ENCODE peak calls at places on chromosomes 5 and 9, in nine cellular contexts. One of them, this sample, is unnamed.
A peak's percentile ranks its signal among the peaks of the same experiment; 100 is the strongest.

GRCh38 chr5:132258102-132259060 is 885 bp downstream of the PDLIM4 start:
- DNase-seq in endothelial cell: no peak
- DNase-seq in GM13976: peak; percentile 28
- DNase-seq in MM.1S: no peak
- DNase-seq in Calu3: no peak
- DNase-seq in body of pancreas: no peak
- DNase-seq in CD4-positive, alpha-beta T cell: no peak
- DNase-seq in GM20000: peak; percentile 22
- DNase-seq in fibroblast of villous mesenchyme: peak; percentile 69
- DNase-seq in this sample: no peak

GRCh38 chr9:71806916-71807315 is 38.6 kb upstream of the CEMIP2 start:
- DNase-seq in endothelial cell: peak; percentile 55
- DNase-seq in GM13976: peak; percentile 53
- DNase-seq in MM.1S: peak; percentile 81
- DNase-seq in Calu3: peak; percentile 67
- DNase-seq in body of pancreas: peak; percentile 80
- DNase-seq in CD4-positive, alpha-beta T cell: peak; percentile 58
- DNase-seq in GM20000: peak; percentile 55
- DNase-seq in fibroblast of villous mesenchyme: peak; percentile 72
- DNase-seq in this sample: peak; percentile 62

GRCh38 chr9:89753472-89754055 is 148.8 kb downstream of the GADD45G start:
- DNase-seq in endothelial cell: no peak
- DNase-seq in GM13976: peak; percentile 61
- DNase-seq in MM.1S: no peak
- DNase-seq in Calu3: no peak
- DNase-seq in body of pancreas: no peak
- DNase-seq in CD4-positive, alpha-beta T cell: no peak
- DNase-seq in GM20000: peak; percentile 52
- DNase-seq in fibroblast of villous mesenchyme: no peak
- DNase-seq in this sample: peak; percentile 44

GRCh38 chr5:77358566-77359205 is 133.4 kb downstream of the WDR41 start:
- DNase-seq in endothelial cell: no peak
- DNase-seq in GM13976: no peak
- DNase-seq in MM.1S: no peak
- DNase-seq in Calu3: no peak
- DNase-seq in body of pancreas: no peak
- DNase-seq in CD4-positive, alpha-beta T cell: no peak
- DNase-seq in GM20000: no peak
- DNase-seq in fibroblast of villous mesenchyme: peak; percentile 91
- DNase-seq in this sample: no peak

GRCh38 chr5:142323480-142324376 is 1.1 kb downstream of the SPRY4 start:
- DNase-seq in endothelial cell: no peak
- DNase-seq in GM13976: no peak
- DNase-seq in MM.1S: no peak
- DNase-seq in Calu3: peak; percentile 48
- DNase-seq in body of pancreas: peak; percentile 17
- DNase-seq in CD4-positive, alpha-beta T cell: no peak
- DNase-seq in GM20000: no peak
- DNase-seq in fibroblast of villous mesenchyme: peak; percentile 73
- DNase-seq in this sample: no peak

GRCh38 chr9:87549774-87550173 is 52.1 kb downstream of the DAPK1 start:
- DNase-seq in endothelial cell: no peak
- DNase-seq in GM13976: no peak
- DNase-seq in MM.1S: no peak
- DNase-seq in Calu3: no peak
- DNase-seq in body of pancreas: no peak
- DNase-seq in CD4-positive, alpha-beta T cell: no peak
- DNase-seq in GM20000: no peak
- DNase-seq in fibroblast of villous mesenchyme: no peak
- DNase-seq in this sample: no peak

GRCh38 chr5:32754251-32754650 is 43.1 kb downstream of the NPR3 start:
- DNase-seq in endothelial cell: no peak
- DNase-seq in GM13976: no peak
- DNase-seq in MM.1S: no peak
- DNase-seq in Calu3: no peak
- DNase-seq in body of pancreas: no peak
- DNase-seq in CD4-positive, alpha-beta T cell: no peak
- DNase-seq in GM20000: no peak
- DNase-seq in fibroblast of villous mesenchyme: no peak
- DNase-seq in this sample: no peak

GRCh38 chr5:10521466-10522223 is 42.2 kb upstream of the ANKRD33B start:
- DNase-seq in endothelial cell: no peak
- DNase-seq in GM13976: no peak
- DNase-seq in MM.1S: no peak
- DNase-seq in Calu3: peak; percentile 18
- DNase-seq in body of pancreas: no peak
- DNase-seq in CD4-positive, alpha-beta T cell: no peak
- DNase-seq in GM20000: no peak
- DNase-seq in fibroblast of villous mesenchyme: no peak
- DNase-seq in this sample: no peak

GRCh38 chr9:113695901-113696300 is 180.2 kb upstream of the ZNF618 start:
- DNase-seq in endothelial cell: no peak
- DNase-seq in GM13976: no peak
- DNase-seq in MM.1S: no peak
- DNase-seq in Calu3: no peak
- DNase-seq in body of pancreas: no peak
- DNase-seq in CD4-positive, alpha-beta T cell: no peak
- DNase-seq in GM20000: no peak
- DNase-seq in fibroblast of villous mesenchyme: no peak
- DNase-seq in this sample: no peak

GRCh38 chr9:33447404-33448158 is at the start of gene AQP3:
- DNase-seq in endothelial cell: peak; percentile 69
- DNase-seq in GM13976: peak; percentile 81
- DNase-seq in MM.1S: peak; percentile 83
- DNase-seq in Calu3: peak; percentile 70
- DNase-seq in body of pancreas: peak; percentile 82
- DNase-seq in CD4-positive, alpha-beta T cell: peak; percentile 79
- DNase-seq in GM20000: peak; percentile 74
- DNase-seq in fibroblast of villous mesenchyme: peak; percentile 37
- DNase-seq in this sample: peak; percentile 65

GRCh38 chr9:90600029-90600428 is 42.6 kb downstream of the DIRAS2 start:
- DNase-seq in endothelial cell: no peak
- DNase-seq in GM13976: no peak
- DNase-seq in MM.1S: no peak
- DNase-seq in Calu3: no peak
- DNase-seq in body of pancreas: no peak
- DNase-seq in CD4-positive, alpha-beta T cell: no peak
- DNase-seq in GM20000: no peak
- DNase-seq in fibroblast of villous mesenchyme: no peak
- DNase-seq in this sample: no peak

GRCh38 chr9:100700689-100701318 is 122.9 kb downstream of the CAVIN4 start:
- DNase-seq in endothelial cell: peak; percentile 39
- DNase-seq in GM13976: peak; percentile 34
- DNase-seq in MM.1S: peak; percentile 31
- DNase-seq in Calu3: peak; percentile 16
- DNase-seq in body of pancreas: peak; percentile 55
- DNase-seq in CD4-positive, alpha-beta T cell: no peak
- DNase-seq in GM20000: peak; percentile 15
- DNase-seq in fibroblast of villous mesenchyme: peak; percentile 4
- DNase-seq in this sample: no peak

GRCh38 chr5:135079282-135079681 is 45.3 kb upstream of the PITX1 start:
- DNase-seq in endothelial cell: no peak
- DNase-seq in GM13976: no peak
- DNase-seq in MM.1S: no peak
- DNase-seq in Calu3: no peak
- DNase-seq in body of pancreas: no peak
- DNase-seq in CD4-positive, alpha-beta T cell: peak; percentile 20
- DNase-seq in GM20000: no peak
- DNase-seq in fibroblast of villous mesenchyme: no peak
- DNase-seq in this sample: no peak

GRCh38 chr5:78243639-78244038 is 50.9 kb downstream of the AP3B1 start:
- DNase-seq in endothelial cell: no peak
- DNase-seq in GM13976: no peak
- DNase-seq in MM.1S: no peak
- DNase-seq in Calu3: no peak
- DNase-seq in body of pancreas: no peak
- DNase-seq in CD4-positive, alpha-beta T cell: no peak
- DNase-seq in GM20000: no peak
- DNase-seq in fibroblast of villous mesenchyme: peak; percentile 72
- DNase-seq in this sample: no peak

GRCh38 chr5:56072863-56073777 is 78.4 kb upstream of the IL6ST start:
- DNase-seq in endothelial cell: no peak
- DNase-seq in GM13976: no peak
- DNase-seq in MM.1S: no peak
- DNase-seq in Calu3: no peak
- DNase-seq in body of pancreas: no peak
- DNase-seq in CD4-positive, alpha-beta T cell: no peak
- DNase-seq in GM20000: no peak
- DNase-seq in fibroblast of villous mesenchyme: peak; percentile 62
- DNase-seq in this sample: no peak

GRCh38 chr5:165333623-165334022 is 1828.2 kb downstream of the MAT2B start:
- DNase-seq in endothelial cell: no peak
- DNase-seq in GM13976: no peak
- DNase-seq in MM.1S: no peak
- DNase-seq in Calu3: no peak
- DNase-seq in body of pancreas: no peak
- DNase-seq in CD4-positive, alpha-beta T cell: no peak
- DNase-seq in GM20000: no peak
- DNase-seq in fibroblast of villous mesenchyme: no peak
- DNase-seq in this sample: no peak

GRCh38 chr5:41788800-41789395 is 81.3 kb downstream of the OXCT1 start:
- DNase-seq in endothelial cell: no peak
- DNase-seq in GM13976: no peak
- DNase-seq in MM.1S: no peak
- DNase-seq in Calu3: no peak
- DNase-seq in body of pancreas: no peak
- DNase-seq in CD4-positive, alpha-beta T cell: no peak
- DNase-seq in GM20000: no peak
- DNase-seq in fibroblast of villous mesenchyme: peak; percentile 82
- DNase-seq in this sample: no peak

GRCh38 chr5:169296456-169297220 is 4.3 kb downstream of the SLIT3 start:
- DNase-seq in endothelial cell: no peak
- DNase-seq in GM13976: no peak
- DNase-seq in MM.1S: no peak
- DNase-seq in Calu3: no peak
- DNase-seq in body of pancreas: no peak
- DNase-seq in CD4-positive, alpha-beta T cell: no peak
- DNase-seq in GM20000: no peak
- DNase-seq in fibroblast of villous mesenchyme: peak; percentile 28
- DNase-seq in this sample: no peak

GRCh38 chr9:22342489-22343217 is 104.0 kb upstream of the DMRTA1 start:
- DNase-seq in endothelial cell: no peak
- DNase-seq in GM13976: no peak
- DNase-seq in MM.1S: no peak
- DNase-seq in Calu3: no peak
- DNase-seq in body of pancreas: no peak
- DNase-seq in CD4-positive, alpha-beta T cell: no peak
- DNase-seq in GM20000: no peak
- DNase-seq in fibroblast of villous mesenchyme: peak; percentile 32
- DNase-seq in this sample: no peak

GRCh38 chr5:69493235-69493925 is 790 bp downstream of the OCLN start:
- DNase-seq in endothelial cell: peak; percentile 38
- DNase-seq in GM13976: peak; percentile 81
- DNase-seq in MM.1S: peak; percentile 26
- DNase-seq in Calu3: peak; percentile 56
- DNase-seq in body of pancreas: peak; percentile 60
- DNase-seq in CD4-positive, alpha-beta T cell: no peak
- DNase-seq in GM20000: peak; percentile 80
- DNase-seq in fibroblast of villous mesenchyme: no peak
- DNase-seq in this sample: peak; percentile 70

DNA sequence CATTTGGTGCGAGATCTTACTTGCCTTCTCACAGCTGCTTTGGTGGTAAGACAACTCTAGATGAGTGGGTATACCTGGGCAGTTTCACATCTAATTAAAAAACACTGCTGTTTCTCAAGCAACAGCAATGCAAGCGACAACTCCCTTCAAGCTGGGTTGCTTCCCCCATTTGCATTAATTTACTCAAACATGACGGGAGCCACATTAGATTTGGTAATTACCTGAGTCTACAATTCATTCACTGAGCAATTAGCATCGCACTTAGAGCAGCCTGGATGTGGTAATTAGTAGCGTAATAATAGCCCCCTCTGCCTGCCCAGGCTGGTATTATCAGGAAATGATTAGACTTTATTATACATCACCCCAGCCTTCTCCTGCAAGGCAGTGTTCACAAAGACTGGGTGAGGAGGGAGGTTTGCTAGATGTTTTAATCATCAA is 73.4 kb downstream of the FBXO38 start:
- DNase-seq in endothelial cell: peak; percentile 12
- DNase-seq in GM13976: no peak
- DNase-seq in MM.1S: no peak
- DNase-seq in Calu3: peak; percentile 58
- DNase-seq in body of pancreas: no peak
- DNase-seq in CD4-positive, alpha-beta T cell: no peak
- DNase-seq in GM20000: no peak
- DNase-seq in fibroblast of villous mesenchyme: peak; percentile 8
- DNase-seq in this sample: no peak
- TF ChIP-seq CTCF in endothelial cell: no peak
- TF ChIP-seq CTCF in GM13976: no peak
- TF ChIP-seq CTCF in MM.1S: peak; percentile 16
- TF ChIP-seq CTCF in Calu3: peak; percentile 66
- TF ChIP-seq CTCF in body of pancreas: no peak
- TF ChIP-seq CTCF in CD4-positive, alpha-beta T cell: peak; percentile 33
- TF ChIP-seq CTCF in GM20000: no peak
- TF ChIP-seq CTCF in fibroblast of villous mesenchyme: peak; percentile 45
- TF ChIP-seq CTCF in this sample: peak; percentile 36

DNA sequence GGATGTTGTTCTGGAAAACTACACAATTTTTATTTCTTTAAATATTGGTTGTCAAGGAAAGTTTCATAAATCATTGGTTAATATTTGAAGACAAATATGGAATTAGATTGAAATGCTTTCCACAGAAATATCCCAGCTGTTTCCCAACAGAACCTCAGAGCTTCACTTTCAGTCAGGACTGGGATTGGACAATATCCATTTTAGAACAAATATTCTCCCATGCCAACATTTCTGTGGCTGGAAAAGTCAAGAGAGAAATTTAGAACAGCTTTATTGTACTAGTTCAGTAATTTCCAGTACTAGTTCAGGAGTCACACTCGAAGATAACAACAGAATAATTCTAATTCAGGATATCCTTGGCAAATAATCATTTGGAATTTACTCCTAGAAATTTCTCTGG is 116.1 kb upstream of the TUT7 start:
- DNase-seq in endothelial cell: no peak
- DNase-seq in GM13976: no peak
- DNase-seq in MM.1S: no peak
- DNase-seq in Calu3: no peak
- DNase-seq in body of pancreas: no peak
- DNase-seq in CD4-positive, alpha-beta T cell: no peak
- DNase-seq in GM20000: no peak
- DNase-seq in fibroblast of villous mesenchyme: no peak
- DNase-seq in this sample: no peak
- TF ChIP-seq CTCF in endothelial cell: no peak
- TF ChIP-seq CTCF in GM13976: no peak
- TF ChIP-seq CTCF in MM.1S: no peak
- TF ChIP-seq CTCF in Calu3: no peak
- TF ChIP-seq CTCF in body of pancreas: no peak
- TF ChIP-seq CTCF in CD4-positive, alpha-beta T cell: no peak
- TF ChIP-seq CTCF in GM20000: no peak
- TF ChIP-seq CTCF in fibroblast of villous mesenchyme: no peak
- TF ChIP-seq CTCF in this sample: no peak

GRCh38 chr5:74684900-74685851 is at the start of gene HEXB:
- DNase-seq in endothelial cell: peak; percentile 90
- DNase-seq in GM13976: peak; percentile 90
- DNase-seq in MM.1S: peak; percentile 89
- DNase-seq in Calu3: peak; percentile 97
- DNase-seq in body of pancreas: peak; percentile 93
- DNase-seq in CD4-positive, alpha-beta T cell: peak; percentile 86
- DNase-seq in GM20000: peak; percentile 90
- DNase-seq in fibroblast of villous mesenchyme: peak; percentile 85
- DNase-seq in this sample: peak; percentile 87
- TF ChIP-seq CTCF in endothelial cell: no peak
- TF ChIP-seq CTCF in GM13976: no peak
- TF ChIP-seq CTCF in MM.1S: peak; percentile 5
- TF ChIP-seq CTCF in Calu3: no peak
- TF ChIP-seq CTCF in body of pancreas: peak; percentile 28
- TF ChIP-seq CTCF in CD4-positive, alpha-beta T cell: no peak
- TF ChIP-seq CTCF in GM20000: peak; percentile 2
- TF ChIP-seq CTCF in fibroblast of villous mesenchyme: no peak
- TF ChIP-seq CTCF in this sample: no peak

GRCh38 chr5:177433658-177434217 is 7.3 kb downstream of the GRK6 start:
- DNase-seq in endothelial cell: no peak
- DNase-seq in GM13976: no peak
- DNase-seq in MM.1S: no peak
- DNase-seq in Calu3: no peak
- DNase-seq in body of pancreas: no peak
- DNase-seq in CD4-positive, alpha-beta T cell: no peak
- DNase-seq in GM20000: no peak
- DNase-seq in fibroblast of villous mesenchyme: no peak
- DNase-seq in this sample: no peak
- TF ChIP-seq CTCF in endothelial cell: no peak
- TF ChIP-seq CTCF in GM13976: no peak
- TF ChIP-seq CTCF in MM.1S: no peak
- TF ChIP-seq CTCF in Calu3: no peak
- TF ChIP-seq CTCF in body of pancreas: no peak
- TF ChIP-seq CTCF in CD4-positive, alpha-beta T cell: no peak
- TF ChIP-seq CTCF in GM20000: no peak
- TF ChIP-seq CTCF in fibroblast of villous mesenchyme: no peak
- TF ChIP-seq CTCF in this sample: no peak

This sample was measured in GM10248.